ENCODE peak calls at places on chromosome 7, in four cellular contexts. One of them, this sample, is unnamed.

GRCh38 chr7:1123721-1124120 is 35.8 kb downstream of the GPER1 start:
- DNase-seq in WERI-Rb-1: peak
- DNase-seq in GM12864: no peak
- DNase-seq in A549: peak
- DNase-seq in this sample: peak

GRCh38 chr7:50663396-50664102 is 98.3 kb upstream of the DDC start:
- DNase-seq in WERI-Rb-1: no peak
- DNase-seq in GM12864: no peak
- DNase-seq in A549: no peak
- DNase-seq in this sample: no peak

GRCh38 chr7:84536256-84536870 is 341.8 kb upstream of the SEMA3A start:
- DNase-seq in WERI-Rb-1: no peak
- DNase-seq in GM12864: no peak
- DNase-seq in A549: peak
- DNase-seq in this sample: no peak

GRCh38 chr7:141701489-141702046 is 398 bp downstream of the DENND11 start:
- DNase-seq in WERI-Rb-1: peak
- DNase-seq in GM12864: peak
- DNase-seq in A549: no peak
- DNase-seq in this sample: peak

GRCh38 chr7:134589491-134589941 is 40.6 kb downstream of the AKR1B15 start:
- DNase-seq in WERI-Rb-1: no peak
- DNase-seq in GM12864: no peak
- DNase-seq in A549: no peak
- DNase-seq in this sample: no peak

GRCh38 chr7:54841772-54842707 is 83.0 kb upstream of the SEC61G start:
- DNase-seq in WERI-Rb-1: peak
- DNase-seq in GM12864: no peak
- DNase-seq in A549: peak
- DNase-seq in this sample: no peak

GRCh38 chr7:6646380-6646950 is 9.3 kb downstream of the ZNF316 start:
- DNase-seq in WERI-Rb-1: no peak
- DNase-seq in GM12864: no peak
- DNase-seq in A549: no peak
- DNase-seq in this sample: no peak

GRCh38 chr7:4958477-4959301 is at the start of gene MMD2:
- DNase-seq in WERI-Rb-1: peak
- DNase-seq in GM12864: no peak
- DNase-seq in A549: no peak
- DNase-seq in this sample: no peak

GRCh38 chr7:11548532-11548931 is 283.5 kb downstream of the THSD7A start:
- DNase-seq in WERI-Rb-1: no peak
- DNase-seq in GM12864: no peak
- DNase-seq in A549: no peak
- DNase-seq in this sample: no peak

GRCh38 chr7:2019693-2020511 is 212.8 kb downstream of the MAD1L1 start:
- DNase-seq in WERI-Rb-1: peak
- DNase-seq in GM12864: peak
- DNase-seq in A549: no peak
- DNase-seq in this sample: no peak

GRCh38 chr7:16915405-16915804 is 33.6 kb upstream of the AGR3 start:
- DNase-seq in WERI-Rb-1: no peak
- DNase-seq in GM12864: no peak
- DNase-seq in A549: no peak
- DNase-seq in this sample: no peak

GRCh38 chr7:22350466-22351328 is 6.3 kb downstream of the RAPGEF5 start:
- DNase-seq in WERI-Rb-1: no peak
- DNase-seq in GM12864: no peak
- DNase-seq in A549: no peak
- DNase-seq in this sample: no peak

This sample was measured in progenitor cell of endocrine pancreas.